ENCODE peak calls at places on chromosomes 7 and 10, in five cellular contexts. One of them, this sample, is unnamed.

GRCh38 chr7:91270372-91270771 is 6.1 kb downstream of the FZD1 start:
- DNase-seq in EL: no peak
- DNase-seq in cerebellum: no peak
- DNase-seq in G401: peak; percentile 32
- DNase-seq in fibroblast of pulmonary artery: no peak
- DNase-seq in this sample: no peak

GRCh38 chr10:50417906-50418697 is 166.8 kb upstream of the ASAH2 start:
- DNase-seq in G401: peak; percentile 33
- DNase-seq in fibroblast of pulmonary artery: peak; percentile 84
- DNase-seq in cerebellum: peak; percentile 6
- DNase-seq in EL: peak; percentile 94
- DNase-seq in this sample: peak; percentile 16

GRCh38 chr7:111732923-111733322 is 170.6 kb upstream of the IMMP2L start:
- DNase-seq in cerebellum: no peak
- DNase-seq in fibroblast of pulmonary artery: no peak
- DNase-seq in G401: no peak
- DNase-seq in EL: no peak
- DNase-seq in this sample: no peak

GRCh38 chr10:79430946-79431345 is 14.5 kb downstream of the ZCCHC24 start:
- DNase-seq in cerebellum: no peak
- DNase-seq in G401: no peak
- DNase-seq in EL: no peak
- DNase-seq in fibroblast of pulmonary artery: no peak
- DNase-seq in this sample: no peak

GRCh38 chr7:151249732-151250072 is 1.2 kb upstream of the SMARCD3 start:
- DNase-seq in cerebellum: no peak
- DNase-seq in G401: peak; percentile 47
- DNase-seq in fibroblast of pulmonary artery: peak; percentile 62
- DNase-seq in EL: peak; percentile 62
- DNase-seq in this sample: no peak

GRCh38 chr7:30825215-30825720 is 54.1 kb downstream of the MINDY4 start:
- DNase-seq in EL: no peak
- DNase-seq in G401: no peak
- DNase-seq in cerebellum: no peak
- DNase-seq in fibroblast of pulmonary artery: no peak
- DNase-seq in this sample: no peak

GRCh38 chr7:21393937-21394336 is 33.9 kb upstream of the SP4 start:
- DNase-seq in cerebellum: no peak
- DNase-seq in EL: no peak
- DNase-seq in G401: no peak
- DNase-seq in fibroblast of pulmonary artery: no peak
- DNase-seq in this sample: no peak

GRCh38 chr10:12638103-12638502 is 288.8 kb downstream of the CAMK1D start:
- DNase-seq in G401: no peak
- DNase-seq in EL: peak; percentile 3
- DNase-seq in fibroblast of pulmonary artery: no peak
- DNase-seq in cerebellum: no peak
- DNase-seq in this sample: no peak

GRCh38 chr10:97651773-97652172 is 11.3 kb downstream of the PI4K2A start:
- DNase-seq in G401: no peak
- DNase-seq in EL: peak; percentile 10
- DNase-seq in fibroblast of pulmonary artery: no peak
- DNase-seq in cerebellum: no peak
- DNase-seq in this sample: no peak

GRCh38 chr7:87505122-87505521 is 29.6 kb upstream of the ABCB4 start:
- DNase-seq in cerebellum: no peak
- DNase-seq in G401: no peak
- DNase-seq in EL: no peak
- DNase-seq in fibroblast of pulmonary artery: no peak
- DNase-seq in this sample: no peak

GRCh38 chr7:94276797-94277196 is 117.9 kb upstream of the COL1A2 start:
- DNase-seq in EL: peak; percentile 53
- DNase-seq in G401: no peak
- DNase-seq in cerebellum: no peak
- DNase-seq in fibroblast of pulmonary artery: peak; percentile 72
- DNase-seq in this sample: peak; percentile 5

GRCh38 chr7:27434729-27435400 is 192.3 kb downstream of the EVX1 start:
- DNase-seq in fibroblast of pulmonary artery: peak; percentile 4
- DNase-seq in cerebellum: no peak
- DNase-seq in EL: peak; percentile 14
- DNase-seq in G401: no peak
- DNase-seq in this sample: no peak

GRCh38 chr7:108203433-108204002 is 73.4 kb upstream of the LAMB4 start:
- DNase-seq in cerebellum: no peak
- DNase-seq in fibroblast of pulmonary artery: no peak
- DNase-seq in EL: no peak
- DNase-seq in G401: no peak
- DNase-seq in this sample: no peak

GRCh38 chr7:24713850-24714675 is 43.2 kb downstream of the GSDME start:
- DNase-seq in G401: no peak
- DNase-seq in fibroblast of pulmonary artery: no peak
- DNase-seq in cerebellum: no peak
- DNase-seq in EL: no peak
- DNase-seq in this sample: no peak

GRCh38 chr10:79359816-79360498 is 12.7 kb downstream of the PPIF start:
- DNase-seq in EL: no peak
- DNase-seq in fibroblast of pulmonary artery: no peak
- DNase-seq in cerebellum: no peak
- DNase-seq in G401: no peak
- DNase-seq in this sample: no peak

GRCh38 chr7:135669774-135670173 is 7.5 kb downstream of the STMP1 start:
- DNase-seq in G401: no peak
- DNase-seq in cerebellum: no peak
- DNase-seq in fibroblast of pulmonary artery: no peak
- DNase-seq in EL: no peak
- DNase-seq in this sample: no peak

GRCh38 chr10:67612577-67613537 is 83.1 kb downstream of the CTNNA3 start:
- DNase-seq in cerebellum: no peak
- DNase-seq in G401: no peak
- DNase-seq in EL: peak; percentile 80
- DNase-seq in fibroblast of pulmonary artery: peak; percentile 18
- DNase-seq in this sample: no peak

GRCh38 chr10:27723436-27723835 is 22.2 kb downstream of the MKX start:
- DNase-seq in G401: no peak
- DNase-seq in cerebellum: no peak
- DNase-seq in EL: peak; percentile 93
- DNase-seq in fibroblast of pulmonary artery: no peak
- DNase-seq in this sample: no peak

GRCh38 chr7:140229591-140230516 is 53.1 kb upstream of the KDM7A start:
- DNase-seq in EL: no peak
- DNase-seq in fibroblast of pulmonary artery: no peak
- DNase-seq in cerebellum: no peak
- DNase-seq in G401: no peak
- DNase-seq in this sample: peak; percentile 62

GRCh38 chr7:29345590-29345989 is 151.0 kb downstream of the CHN2 start:
- DNase-seq in cerebellum: peak; percentile 33
- DNase-seq in EL: peak; percentile 6
- DNase-seq in fibroblast of pulmonary artery: peak; percentile 45
- DNase-seq in G401: peak; percentile 69
- DNase-seq in this sample: no peak

GRCh38 chr10:86851329-86852207 is 95.1 kb downstream of the BMPR1A start:
- DNase-seq in cerebellum: no peak
- DNase-seq in G401: no peak
- DNase-seq in fibroblast of pulmonary artery: peak; percentile 81
- DNase-seq in EL: peak; percentile 42
- DNase-seq in this sample: no peak

GRCh38 chr7:142943706-142944268 is 4.5 kb downstream of the LLCFC1 start:
- DNase-seq in EL: no peak
- DNase-seq in cerebellum: no peak
- DNase-seq in G401: no peak
- DNase-seq in fibroblast of pulmonary artery: no peak
- DNase-seq in this sample: no peak

GRCh38 chr7:38463277-38464224 is 167.6 kb downstream of the AMPH start:
- DNase-seq in G401: peak; percentile 38
- DNase-seq in cerebellum: no peak
- DNase-seq in EL: peak; percentile 82
- DNase-seq in fibroblast of pulmonary artery: peak; percentile 72
- DNase-seq in this sample: peak; percentile 14

GRCh38 chr7:1843271-1843861 is 173.3 kb downstream of the ELFN1 start:
- DNase-seq in G401: no peak
- DNase-seq in fibroblast of pulmonary artery: no peak
- DNase-seq in EL: peak; percentile 52
- DNase-seq in cerebellum: no peak
- DNase-seq in this sample: no peak

GRCh38 chr10:33547976-33548375 is 213.5 kb upstream of the NRP1 start:
- DNase-seq in cerebellum: no peak
- DNase-seq in EL: no peak
- DNase-seq in fibroblast of pulmonary artery: no peak
- DNase-seq in G401: no peak
- DNase-seq in this sample: no peak

GRCh38 chr10:89535185-89536012 is at the start of gene SLC16A12:
- DNase-seq in EL: peak; percentile 25
- DNase-seq in cerebellum: no peak
- DNase-seq in G401: no peak
- DNase-seq in fibroblast of pulmonary artery: peak; percentile 21
- DNase-seq in this sample: no peak

This sample was measured in memory B cell.